ENCODE peak calls at places on chromosomes 4 and X, in ten cellular contexts. K, F, N, E, G, C, L, O, D and Q are unnamed samples.

GRCh38 chrX:129655547-129656248 is 942 bp upstream of the APLN start:
- DNase-seq in K (peak; percentile 22), F (no peak), N (no peak), E (no peak), G (peak; percentile 39), C (no peak), L (no peak), O (peak; percentile 11), D (peak; percentile 44), Q (peak; percentile 72)

GRCh38 chr4:125735107-125735506 is 420.4 kb downstream of the FAT4 start:
- DNase-seq in K (no peak), F (peak; percentile 20), N (peak; percentile 49), E (peak; percentile 49), G (no peak), C (no peak), L (peak; percentile 97), O (no peak), D (no peak), Q (no peak)

GRCh38 chrX:132564026-132564425 is 75.2 kb upstream of the MBNL3 start:
- DNase-seq in K (no peak), F (no peak), N (no peak), E (no peak), G (no peak), C (no peak), L (peak; percentile 8), O (no peak), D (no peak), Q (no peak)

GRCh38 chrX:57596109-57596870 is 4.5 kb downstream of the ZXDB start:
- DNase-seq in K (no peak), F (no peak), N (no peak), E (no peak), G (no peak), C (no peak), L (no peak), O (no peak), D (no peak), Q (no peak)

GRCh38 chr4:16027626-16028025 is 56.2 kb downstream of the PROM1 start:
- DNase-seq in K (no peak), F (no peak), N (no peak), E (no peak), G (no peak), C (no peak), L (no peak), O (no peak), D (no peak), Q (no peak)

GRCh38 chrX:55057691-55058249 is 17.1 kb upstream of the PAGE2B start:
- DNase-seq in K (no peak), F (no peak), N (peak; percentile 22), E (peak; percentile 21), G (peak; percentile 46), C (no peak), L (no peak), O (peak; percentile 22), D (no peak), Q (peak; percentile 16)

GRCh38 chrX:24098932-24099331 is 44.2 kb downstream of the EIF2S3 start:
- DNase-seq in K (no peak), F (no peak), N (no peak), E (no peak), G (no peak), C (no peak), L (no peak), O (no peak), D (no peak), Q (no peak)

GRCh38 chrX:97126020-97126419 is 242.3 kb downstream of the RPA4 start:
- DNase-seq in K (no peak), F (no peak), N (no peak), E (no peak), G (no peak), C (no peak), L (peak; percentile 65), O (no peak), D (no peak), Q (no peak)

GRCh38 chrX:11886745-11887144 is 128.7 kb downstream of the MSL3 start:
- DNase-seq in K (no peak), F (no peak), N (no peak), E (no peak), G (no peak), C (no peak), L (no peak), O (no peak), D (no peak), Q (no peak)

GRCh38 chr4:140059159-140059558 is 94.8 kb downstream of the MAML3 start:
- DNase-seq in K (peak; percentile 48), F (no peak), N (no peak), E (no peak), G (no peak), C (no peak), L (no peak), O (no peak), D (no peak), Q (no peak)

GRCh38 chr4:111639120-111639519 is 506.1 kb upstream of the FAM241A start:
- DNase-seq in K (no peak), F (no peak), N (no peak), E (no peak), G (no peak), C (no peak), L (no peak), O (no peak), D (no peak), Q (no peak)

GRCh38 chr4:102663073-102663472 is 97.7 kb downstream of the MANBA start:
- DNase-seq in K (no peak), F (no peak), N (no peak), E (no peak), G (no peak), C (no peak), L (peak; percentile 54), O (no peak), D (no peak), Q (no peak)

GRCh38 chr4:106996490-106996889 is 39.6 kb downstream of the DKK2 start:
- DNase-seq in K (no peak), F (no peak), N (no peak), E (no peak), G (no peak), C (no peak), L (no peak), O (peak; percentile 0), D (no peak), Q (no peak)

GRCh38 chrX:154131955-154132354 is 12.1 kb upstream of the OPN1LW start:
- DNase-seq in K (no peak), F (no peak), N (no peak), E (no peak), G (no peak), C (no peak), L (no peak), O (no peak), D (no peak), Q (no peak)

GRCh38 chr4:110075891-110076290 is 122.5 kb downstream of the ELOVL6 start:
- DNase-seq in K (no peak), F (no peak), N (no peak), E (no peak), G (no peak), C (no peak), L (no peak), O (no peak), D (no peak), Q (no peak)

GRCh38 chrX:2608638-2609430 is 82.3 kb upstream of the CD99 start:
- DNase-seq in K (peak; percentile 89), F (peak; percentile 85), N (peak; percentile 81), E (peak; percentile 87), G (peak; percentile 92), C (peak; percentile 73), L (peak; percentile 17), O (no peak), D (peak; percentile 91), Q (peak; percentile 95)

GRCh38 chr4:48271048-48271452 is 1.4 kb upstream of the TEC start:
- DNase-seq in K (no peak), F (no peak), N (no peak), E (no peak), G (no peak), C (no peak), L (no peak), O (no peak), D (no peak), Q (no peak)

GRCh38 chrX:21153503-21153902 is 220.7 kb upstream of the CNKSR2 start:
- DNase-seq in K (no peak), F (peak; percentile 15), N (no peak), E (no peak), G (no peak), C (no peak), L (no peak), O (no peak), D (no peak), Q (peak; percentile 9)

GRCh38 chr4:40656221-40656863 is 26.7 kb upstream of the RBM47 start:
- DNase-seq in K (no peak), F (no peak), N (no peak), E (no peak), G (no peak), C (no peak), L (no peak), O (no peak), D (no peak), Q (no peak)

GRCh38 chr4:10078481-10079233 is 37.9 kb downstream of the WDR1 start:
- DNase-seq in K (peak; percentile 20), F (no peak), N (no peak), E (no peak), G (no peak), C (no peak), L (no peak), O (no peak), D (no peak), Q (peak; percentile 43)

GRCh38 chrX:51641421-51642021 is 22.8 kb upstream of the CENPVL3 start:
- DNase-seq in K (no peak), F (no peak), N (peak; percentile 41), E (peak; percentile 43), G (peak; percentile 30), C (no peak), L (peak; percentile 13), O (peak; percentile 44), D (no peak), Q (peak; percentile 38)

GRCh38 chr4:17560065-17560673 is 16.8 kb upstream of the LAP3 start:
- DNase-seq in K (no peak), F (no peak), N (no peak), E (no peak), G (no peak), C (no peak), L (no peak), O (no peak), D (no peak), Q (no peak)

GRCh38 chr4:81565137-81565870 is 93.6 kb upstream of the RASGEF1B start:
- DNase-seq in K (peak; percentile 81), F (peak; percentile 73), N (peak; percentile 48), E (peak; percentile 29), G (no peak), C (no peak), L (no peak), O (no peak), D (peak; percentile 57), Q (no peak)

GRCh38 chr4:27684501-27685077 is 823.9 kb downstream of the STIM2 start:
- DNase-seq in K (peak; percentile 57), F (peak; percentile 47), N (peak; percentile 57), E (peak; percentile 45), G (peak; percentile 34), C (no peak), L (peak; percentile 18), O (peak; percentile 84), D (peak; percentile 66), Q (peak; percentile 29)

GRCh38 chr4:184529283-184529682 is 54.9 kb upstream of the IRF2 start:
- DNase-seq in K (no peak), F (no peak), N (no peak), E (no peak), G (no peak), C (no peak), L (no peak), O (no peak), D (no peak), Q (no peak)

GRCh38 chrX:1486749-1487361 is 34.1 kb upstream of the ASMTL start:
- DNase-seq in K (no peak), F (peak; percentile 46), N (no peak), E (no peak), G (peak; percentile 18), C (no peak), L (no peak), O (no peak), D (no peak), Q (peak; percentile 24)

GRCh38 chrX:121322159-121322558 is 274.7 kb downstream of the GLUD2 start:
- DNase-seq in K (no peak), F (no peak), N (peak; percentile 17), E (no peak), G (no peak), C (no peak), L (no peak), O (no peak), D (no peak), Q (no peak)

GRCh38 chr4:160110891-160111290 is 1008.0 kb downstream of the RAPGEF2 start:
- DNase-seq in K (no peak), F (no peak), N (no peak), E (no peak), G (no peak), C (no peak), L (peak; percentile 14), O (no peak), D (no peak), Q (no peak)